ENCODE peak calls at places on chromosomes 16 and 17, in five cellular contexts. B, X, T, A and K are unnamed samples. For H3K79me2 and H3K9me3, the result is how much of the 10 kb centered on the place peaks cover.

GRCh38 chr16:72404299-72404698 is 232.3 kb upstream of the PMFBP1 start:
- DNase-seq in T (peak), X (peak), B (no peak), A (no peak), K (no peak)

GRCh38 chr17:36920032-36921000 is 17.0 kb upstream of the LHX1 start:
- DNase-seq in A (no peak), T (no peak), X (peak), B (no peak), K (peak)

GRCh38 chr17:2745317-2746037 is 4.0 kb downstream of the CCDC92B start:
- DNase-seq in T (no peak), B (no peak), X (no peak), A (no peak), K (no peak)

GRCh38 chr17:83008526-83008925 is 70.9 kb upstream of the METRNL start:
- DNase-seq in T (no peak), X (no peak), A (no peak), B (no peak), K (no peak)

GRCh38 chr17:74244543-74244942 is 29.5 kb upstream of the DNAI2 start:
- DNase-seq in B (no peak), X (no peak), A (no peak), T (no peak), K (no peak)

GRCh38 chr16:88365244-88365865 is 17.4 kb upstream of the ZNF469 start:
- DNase-seq in X (no peak), B (no peak), T (no peak), A (no peak), K (no peak)

GRCh38 chr17:58278661-58279015 is 2.1 kb downstream of the MPO start:
- DNase-seq in B (no peak), A (peak), X (no peak), T (peak), K (no peak)

GRCh38 chr16:2954228-2954627 is 9.8 kb upstream of the KREMEN2 start:
- DNase-seq in A (no peak), B (peak), X (no peak), T (no peak), K (no peak)

GRCh38 chr17:17111401-17112393 is 69.4 kb downstream of the MPRIP start:
- DNase-seq in A (no peak), X (no peak), B (no peak), T (no peak), K (no peak)

GRCh38 chr16:51084074-51084928 is 66.8 kb downstream of the SALL1 start:
- DNase-seq in X (peak), T (no peak), A (no peak), B (no peak), K (no peak)

GRCh38 chr16:11403920-11404319 is 58.7 kb downstream of the RMI2 start:
- DNase-seq in T (no peak), B (no peak), X (no peak), A (no peak), K (no peak)

GRCh38 chr16:75024591-75024990 is 25.8 kb downstream of the ZNRF1 start:
- DNase-seq in X (no peak), T (no peak), B (no peak), A (no peak), K (no peak)

GRCh38 chr17:19278729-19279128 is 41.6 kb downstream of the EPN2 start:
- DNase-seq in A (no peak), B (no peak), T (no peak), X (no peak), K (no peak)

GRCh38 chr17:34609210-34609609 is 29.8 kb downstream of the TMEM132E start:
- DNase-seq in A (no peak), B (no peak), T (no peak), X (no peak), K (no peak)

GRCh38 chr16:17235147-17235817 is 235.5 kb downstream of the XYLT1 start:
- DNase-seq in T (no peak), X (no peak), B (no peak), A (no peak), K (no peak)

DNA sequence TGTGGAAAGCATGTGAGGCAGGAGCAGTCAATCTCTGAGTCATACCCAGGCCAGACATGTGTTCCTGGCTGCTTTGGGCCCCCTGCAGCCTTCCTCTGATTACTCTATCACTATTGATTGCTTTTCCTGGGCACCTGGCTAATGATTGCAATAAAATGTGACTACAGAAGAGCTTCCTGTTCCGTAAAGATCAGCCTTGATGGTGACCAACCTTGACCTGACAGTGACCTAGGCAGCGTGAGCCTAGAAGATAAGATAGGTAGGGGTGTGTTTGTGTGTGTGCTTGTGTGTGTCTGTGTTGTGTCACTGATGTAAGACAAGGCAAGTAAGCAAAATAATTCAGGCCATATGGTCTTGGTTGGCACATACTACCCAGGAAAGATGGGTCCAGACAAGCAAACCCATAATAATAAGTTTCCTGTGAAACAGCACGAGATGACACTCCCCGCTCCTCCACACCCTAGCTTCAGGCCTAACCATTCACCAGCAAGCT is 367.7 kb upstream of the CDH11 start:
- DNase-seq in T (peak), X (peak), A (no peak), B (no peak), K (no peak)
- H2AFZ ChIP-seq in T (no peak), X (no peak), A (no peak), B (no peak), K (no peak)

GRCh38 chr17:76715462-76715830 is 4.7 kb upstream of the MXRA7 start:
- DNase-seq in A (no peak), X (no peak), T (no peak), B (no peak), K (no peak)

GRCh38 chr17:76716146-76716833 is 5.5 kb upstream of the MXRA7 start:
- DNase-seq in A (no peak), B (no peak), X (peak), T (peak), K (no peak)

GRCh38 chr17:76713765-76714164 is 3.0 kb upstream of the MXRA7 start:
- DNase-seq in A (no peak), X (no peak), T (no peak), B (no peak), K (no peak)

GRCh38 chr17:76714336-76714735 is 3.6 kb upstream of the MXRA7 start:
- DNase-seq in X (no peak), A (no peak), B (no peak), T (no peak), K (no peak)

DNA sequence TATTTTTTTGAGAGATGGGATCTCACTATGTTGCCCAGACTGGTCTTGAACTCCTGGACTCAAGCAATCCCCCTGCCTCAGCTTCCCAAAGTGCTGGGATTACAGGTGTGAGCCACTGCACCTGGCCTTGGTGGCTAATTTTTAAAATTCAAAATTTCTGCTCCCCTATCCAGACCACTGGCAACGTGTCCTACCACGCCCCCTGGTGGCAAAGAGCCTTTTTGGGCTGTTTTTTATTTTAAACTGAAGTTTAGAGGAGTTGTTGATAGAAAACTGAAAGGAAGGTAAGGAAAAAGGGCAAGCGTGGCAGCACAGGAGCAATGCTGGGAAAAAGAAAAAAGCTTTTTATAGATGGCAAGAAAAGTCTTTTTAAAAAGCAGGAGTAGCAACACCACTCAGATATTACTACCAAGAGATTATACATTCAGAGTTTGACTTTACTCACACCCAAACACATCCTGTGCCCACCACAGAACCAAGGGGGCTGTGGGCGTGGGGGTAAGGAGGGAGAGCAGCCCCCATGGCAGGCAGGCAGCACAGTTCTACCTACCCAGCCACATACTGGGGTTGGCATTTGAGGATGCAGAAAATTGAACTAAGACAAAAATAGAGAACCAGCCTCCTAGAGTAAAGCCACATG is 4.2 kb upstream of the MXRA7 start:
- DNase-seq in A (peak), X (no peak), B (peak), T (peak), K (no peak)
- H3K79me2 ChIP-seq in A (under half), X (under half), B (under half), T (half or more), K (under half)

DNA sequence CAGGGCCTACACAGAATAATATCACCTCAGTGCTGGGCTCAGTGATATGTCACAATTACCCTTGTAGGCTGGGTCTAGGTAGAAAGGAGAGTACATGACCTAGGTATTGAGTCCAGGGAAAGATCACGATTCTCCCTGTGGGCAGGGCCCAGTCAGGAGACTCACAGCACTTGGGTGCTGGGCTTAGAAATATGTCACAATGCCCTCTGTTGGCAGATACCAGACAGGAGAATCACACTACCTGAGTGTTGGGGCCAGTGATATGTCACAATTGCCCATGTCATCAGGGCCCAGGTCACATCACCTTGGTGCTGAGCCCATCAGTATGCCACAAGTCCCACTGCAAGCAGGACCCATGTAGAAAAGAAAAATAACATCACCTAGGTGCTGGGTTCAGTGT is 2105.5 kb downstream of the TP53TG3F start:
- DNase-seq in B (no peak), A (no peak), T (no peak), X (no peak), K (no peak)
- H3K9me3 ChIP-seq in B (under half), A (under half), T (under half), X (under half), K (under half)

DNA sequence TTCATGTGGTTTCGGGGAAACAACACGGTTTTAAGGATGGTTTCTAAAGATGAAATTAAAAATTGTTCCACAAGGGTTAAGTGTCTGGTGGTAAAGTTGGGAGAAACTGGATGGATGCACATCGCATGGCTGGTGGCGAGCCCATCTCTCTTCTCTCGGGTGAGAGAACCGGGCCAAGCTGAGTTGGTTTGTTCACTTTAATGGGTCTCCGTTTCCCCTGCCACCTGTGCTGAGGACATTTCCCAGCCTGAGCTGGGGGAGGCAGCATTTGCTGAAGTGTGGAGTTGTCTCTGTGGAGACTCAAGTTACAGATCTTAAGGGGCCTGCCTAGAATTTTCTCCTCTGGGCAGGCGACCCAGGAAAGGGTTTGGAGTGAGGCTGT is 7.9 kb downstream of the FUS start:
- DNase-seq in T (no peak), B (no peak), A (no peak), X (no peak), K (no peak)
- H2AFZ ChIP-seq in T (no peak), B (no peak), A (no peak), X (no peak), K (no peak)

GRCh38 chr16:57179429-57179828 is 6.4 kb downstream of the PSME3IP1 start:
- DNase-seq in X (no peak), B (no peak), A (no peak), T (no peak), K (no peak)

GRCh38 chr16:57184113-57184512 is 1.7 kb downstream of the PSME3IP1 start:
- DNase-seq in X (no peak), B (no peak), A (no peak), T (no peak), K (no peak)

GRCh38 chr16:57175896-57176295 is 9.9 kb downstream of the PSME3IP1 start:
- DNase-seq in B (no peak), X (peak), T (peak), A (no peak), K (no peak)

GRCh38 chr16:57178296-57178695 is 7.5 kb downstream of the PSME3IP1 start:
- DNase-seq in X (no peak), B (no peak), T (no peak), A (peak), K (no peak)

DNA sequence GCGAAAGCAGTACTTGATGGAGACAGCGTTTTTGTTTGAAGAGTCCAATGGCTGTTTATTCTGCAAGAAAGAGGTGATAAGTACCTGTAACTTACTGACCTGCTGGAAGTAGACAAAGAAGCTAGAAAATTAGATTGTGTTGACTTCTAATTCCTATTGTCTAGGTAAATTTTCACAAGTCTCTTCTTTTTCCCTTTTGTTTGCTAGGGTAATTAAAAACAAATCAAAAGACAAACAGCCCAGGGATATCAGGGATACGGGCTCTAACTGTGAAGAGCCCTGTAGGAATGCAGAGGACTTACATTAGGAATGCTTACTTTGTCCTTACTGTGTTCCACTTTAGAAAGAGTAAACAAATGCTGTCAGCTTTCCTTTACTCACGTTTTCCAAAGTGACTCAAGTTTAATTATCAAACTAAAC is 7.0 kb downstream of the PSME3IP1 start:
- DNase-seq in B (no peak), T (no peak), X (no peak), A (peak), K (no peak)
- H3K79me2 ChIP-seq in B (under half), T (half or more), X (under half), A (under half), K (under half)

GRCh38 chr17:32628645-32629044 is 141.9 kb downstream of the CDK5R1 start:
- DNase-seq in B (no peak), A (no peak), T (no peak), X (no peak), K (no peak)

GRCh38 chr17:32623196-32623595 is 136.4 kb downstream of the CDK5R1 start:
- DNase-seq in A (peak), T (no peak), X (no peak), B (no peak), K (no peak)

GRCh38 chr17:32627233-32628008 is 140.6 kb downstream of the CDK5R1 start:
- DNase-seq in A (no peak), T (peak), B (no peak), X (peak), K (no peak)

GRCh38 chr17:32625971-32626370 is 139.2 kb downstream of the CDK5R1 start:
- DNase-seq in B (no peak), A (no peak), X (no peak), T (no peak), K (no peak)

GRCh38 chr17:32626371-32626770 is 139.6 kb downstream of the CDK5R1 start:
- DNase-seq in B (no peak), X (no peak), T (no peak), A (no peak), K (no peak)
- H3K9me3 ChIP-seq in B (under half), X (under half), T (under half), A (under half), K (under half)

GRCh38 chr16:69924777-69925191 is 26.4 kb upstream of the CLEC18A start:
- DNase-seq in A (peak), T (peak), X (peak), B (no peak), K (no peak)

GRCh38 chr16:69922200-69922599 is 28.9 kb upstream of the CLEC18A start:
- DNase-seq in A (no peak), B (no peak), X (no peak), T (no peak), K (no peak)

GRCh38 chr16:69925311-69925710 is 25.8 kb upstream of the CLEC18A start:
- DNase-seq in T (no peak), B (no peak), X (no peak), A (no peak), K (no peak)

GRCh38 chr16:69926241-69926640 is 24.9 kb upstream of the CLEC18A start:
- DNase-seq in T (no peak), B (no peak), A (no peak), X (no peak), K (no peak)

DNA sequence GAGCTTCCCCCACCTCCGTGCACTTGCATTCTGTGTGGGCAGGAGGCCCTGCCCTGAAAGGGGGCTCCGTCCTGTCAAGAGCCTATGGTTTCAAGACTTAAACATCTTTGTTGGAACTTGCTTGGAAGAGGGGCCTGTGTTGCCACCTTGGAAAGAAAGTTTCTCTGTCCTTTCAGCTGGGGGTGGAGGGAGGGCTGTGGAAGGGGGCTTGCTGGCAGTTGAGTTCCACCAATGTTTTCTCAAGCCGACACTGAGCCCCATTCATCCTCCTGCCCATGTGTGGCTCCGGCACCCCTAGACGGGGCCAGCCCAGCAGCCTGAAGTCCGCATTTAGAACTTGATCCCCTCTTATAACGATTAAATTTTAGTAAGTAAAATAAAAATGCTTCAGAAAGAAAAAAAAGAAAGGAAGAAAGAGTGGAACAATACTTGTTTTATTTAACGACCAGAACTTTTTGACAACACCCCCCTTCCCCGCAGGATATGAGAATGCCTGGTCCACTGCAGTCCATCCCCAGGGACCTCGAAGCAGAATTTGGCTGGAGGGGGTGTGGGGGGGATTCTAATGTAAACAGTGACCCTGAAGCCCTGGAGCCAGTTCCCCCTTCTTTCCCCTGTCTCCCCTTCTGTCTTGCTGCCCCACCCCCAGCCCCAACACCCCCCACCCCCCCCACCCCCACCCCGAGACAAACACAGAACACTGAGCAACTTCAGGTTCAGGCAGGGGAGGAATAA is 26.9 kb upstream of the CLEC18A start:
- DNase-seq in B (no peak), A (no peak), T (peak), X (no peak), K (no peak)
- H2AFZ ChIP-seq in B (no peak), A (no peak), T (peak), X (no peak), K (no peak)